ENCODE peak calls at places on chromosome 21, in four cellular contexts. G is astrocyte, L is IMR-90, R is OCI-LY7. T is an unnamed sample.

GRCh38 chr21:43903451-43904091 is 38.5 kb downstream of the AGPAT3 start:
- DNase-seq in G (no peak), L (no peak), R (no peak), T (no peak)

GRCh38 chr21:38929137-38929536 is 123.4 kb downstream of the ETS2 start:
- DNase-seq in G (no peak), L (no peak), R (no peak), T (no peak)

GRCh38 chr21:46212721-46213484 is 15.7 kb downstream of the LSS start:
- DNase-seq in G (no peak), L (no peak), R (no peak), T (no peak)

GRCh38 chr21:41016472-41016871 is 151.5 kb upstream of the BACE2 start:
- DNase-seq in G (no peak), L (no peak), R (no peak), T (no peak)

GRCh38 chr21:45329261-45330074 is 41.8 kb upstream of the POFUT2 start:
- DNase-seq in G (no peak), L (no peak), R (no peak), T (peak)

GRCh38 chr21:16891821-16892220 is 621.0 kb upstream of the CXADR start:
- DNase-seq in G (peak), L (peak), R (no peak), T (no peak)

GRCh38 chr21:39348355-39349210 is at the start of gene HMGN1:
- DNase-seq in G (peak), L (peak), R (peak), T (peak)

GRCh38 chr21:46368533-46369285 is 44.8 kb downstream of the PCNT start:
- DNase-seq in G (no peak), L (no peak), R (no peak), T (no peak)

GRCh38 chr21:38438476-38438893 is 59.8 kb downstream of the ERG start:
- DNase-seq in G (peak), L (peak), R (no peak), T (peak)

GRCh38 chr21:14678987-14679574 is 133.0 kb upstream of the SAMSN1 start:
- DNase-seq in G (no peak), L (no peak), R (no peak), T (no peak)

GRCh38 chr21:38440746-38441145 is 57.5 kb downstream of the ERG start:
- DNase-seq in G (peak), L (peak), R (no peak), T (peak)

GRCh38 chr21:29290245-29290644 is 8.5 kb upstream of the BACH1 start:
- DNase-seq in G (no peak), L (no peak), R (no peak), T (peak)

GRCh38 chr21:45539046-45539795 is 3.0 kb downstream of the SLC19A1 start:
- DNase-seq in G (no peak), L (no peak), R (no peak), T (no peak)

GRCh38 chr21:17387030-17387617 is 125.7 kb upstream of the CXADR start:
- DNase-seq in G (peak), L (peak), R (peak), T (peak)

GRCh38 chr21:28714795-28715464 is 277.7 kb downstream of the LTN1 start:
- DNase-seq in G (peak), L (peak), R (no peak), T (no peak)

GRCh38 chr21:27104749-27105439 is 138.0 kb upstream of the ADAMTS5 start:
- DNase-seq in G (no peak), L (peak), R (no peak), T (no peak)

GRCh38 chr21:45581322-45581712 is 39.1 kb upstream of the SLC19A1 start:
- DNase-seq in G (no peak), L (no peak), R (no peak), T (no peak)

GRCh38 chr21:38989745-38990423 is 184.2 kb downstream of the ETS2 start:
- DNase-seq in G (peak), L (peak), R (no peak), T (peak)

GRCh38 chr21:25790122-25790951 is 55.6 kb downstream of the GABPA start:
- DNase-seq in G (peak), L (peak), R (peak), T (peak)

GRCh38 chr21:32245971-32246370 is 32.9 kb downstream of the MIS18A start:
- DNase-seq in G (no peak), L (no peak), R (no peak), T (no peak)

GRCh38 chr21:32237021-32237420 is 41.8 kb downstream of the MIS18A start:
- DNase-seq in G (no peak), L (no peak), R (no peak), T (no peak)

GRCh38 chr21:32241434-32241785 is 37.4 kb downstream of the MIS18A start:
- DNase-seq in G (no peak), L (no peak), R (no peak), T (no peak)

GRCh38 chr21:32238063-32238462 is 40.8 kb downstream of the MIS18A start:
- DNase-seq in G (no peak), L (no peak), R (no peak), T (no peak)

DNA sequence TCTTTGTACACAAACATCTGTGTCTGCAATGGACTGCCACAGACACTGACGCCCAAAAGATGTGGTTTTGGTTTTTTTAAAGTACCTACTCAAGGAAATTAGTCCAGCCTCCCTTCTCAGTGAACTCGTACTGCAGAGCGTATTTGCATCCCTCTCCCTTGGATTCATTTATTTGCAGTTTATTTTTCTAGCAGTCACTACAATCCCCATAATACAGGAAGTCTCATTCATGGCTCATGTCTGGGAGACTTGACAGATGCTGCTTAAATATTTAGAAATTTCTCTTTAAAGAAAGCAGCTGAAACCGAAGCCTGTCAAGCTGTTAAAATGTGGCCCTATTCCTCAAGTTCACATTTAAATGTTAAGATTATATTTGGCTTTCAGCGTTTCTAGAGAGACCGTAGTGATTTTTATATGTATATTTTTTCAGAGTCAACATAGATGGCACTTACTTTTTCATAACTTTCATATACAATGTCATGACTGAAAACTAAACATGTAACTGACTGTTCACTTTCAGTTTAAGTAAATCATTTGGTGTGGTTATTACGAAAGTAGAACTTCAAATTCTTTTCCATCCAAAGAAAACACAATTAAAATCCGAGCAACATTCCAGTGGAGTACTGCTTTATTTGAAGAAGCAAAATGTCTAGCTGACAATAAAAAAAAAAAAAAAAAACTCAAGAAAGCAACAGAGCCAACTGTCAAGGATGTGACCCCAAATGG is 38.0 kb downstream of the MIS18A start:
- DNase-seq in G (no peak), L (peak), R (no peak), T (no peak)
- H3K4me3 ChIP-seq in G (no peak), L (no peak), R (no peak), T (no peak)

GRCh38 chr21:42222386-42222785 is 3.4 kb downstream of the ABCG1 start:
- DNase-seq in G (no peak), L (no peak), R (no peak), T (no peak)
- H2AFZ ChIP-seq in G (peak), L (no peak), R (no peak), T (no peak)

GRCh38 chr21:20207335-20207734 is 790.9 kb upstream of the NCAM2 start:
- DNase-seq in G (no peak), L (no peak), R (no peak), T (no peak)
- TF ChIP-seq CTCF in G (no peak), L (no peak), R (no peak), T (no peak)

GRCh38 chr21:37224861-37225260 is 42.3 kb downstream of the VPS26C start:
- DNase-seq in G (no peak), L (no peak), R (no peak), T (no peak)
- H3K4me3 ChIP-seq in G (no peak), L (no peak), R (no peak), T (no peak)

DNA sequence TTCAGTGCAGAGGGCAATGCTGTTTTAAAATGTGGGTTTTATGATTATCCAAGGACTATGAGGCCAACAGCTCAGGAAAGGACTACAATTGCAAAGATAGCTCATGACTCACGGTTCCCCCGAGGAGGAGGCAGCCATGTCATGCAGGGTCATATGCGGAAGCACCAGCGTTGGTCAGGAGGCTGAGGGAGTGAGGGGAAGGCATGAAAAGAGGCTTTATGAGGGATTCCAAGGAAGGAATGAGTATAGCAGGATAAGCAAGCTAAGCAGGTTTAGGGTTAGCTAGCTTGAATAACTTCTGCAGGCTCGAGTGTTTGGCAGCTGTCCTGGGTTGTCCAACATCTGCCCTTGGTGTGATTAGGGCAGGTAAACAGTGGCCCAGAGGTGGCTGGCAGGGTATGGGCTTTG is 495.1 kb downstream of the SETD4 start:
- DNase-seq in G (peak), L (peak), R (no peak), T (peak)
- H2AFZ ChIP-seq in G (no peak), L (peak), R (no peak), T (no peak)

GRCh38 chr21:42307106-42307505 is 8.1 kb downstream of the TFF3 start:
- DNase-seq in G (no peak), L (no peak), R (no peak), T (no peak)

GRCh38 chr21:42308161-42308913 is 6.9 kb downstream of the TFF3 start:
- DNase-seq in G (no peak), L (no peak), R (no peak), T (no peak)

GRCh38 chr21:42309753-42310213 is 5.4 kb downstream of the TFF3 start:
- DNase-seq in G (no peak), L (peak), R (peak), T (peak)

GRCh38 chr21:42310411-42311001 is 4.7 kb downstream of the TFF3 start:
- DNase-seq in G (no peak), L (no peak), R (no peak), T (no peak)

GRCh38 chr21:42308914-42309752 is 6.1 kb downstream of the TFF3 start:
- DNase-seq in G (no peak), L (no peak), R (no peak), T (no peak)
- TF ChIP-seq CTCF in G (no peak), L (no peak), R (no peak), T (peak)

GRCh38 chr21:33684923-33685560 is 42.7 kb downstream of the ITSN1 start:
- DNase-seq in G (peak), L (peak), R (no peak), T (no peak)
- H3K4me3 ChIP-seq in G (peak), L (no peak), R (no peak), T (no peak)

GRCh38 chr21:31343680-31344480 is at the start of gene TIAM1:
- DNase-seq in G (peak), L (peak), R (no peak), T (peak)

GRCh38 chr21:31348188-31348587 is 4.1 kb upstream of the TIAM1 start:
- DNase-seq in G (no peak), L (no peak), R (no peak), T (no peak)

GRCh38 chr21:31349208-31349607 is 5.1 kb upstream of the TIAM1 start:
- DNase-seq in G (no peak), L (no peak), R (no peak), T (no peak)

GRCh38 chr21:31346256-31346821 is 2.3 kb upstream of the TIAM1 start:
- DNase-seq in G (peak), L (no peak), R (no peak), T (no peak)

DNA sequence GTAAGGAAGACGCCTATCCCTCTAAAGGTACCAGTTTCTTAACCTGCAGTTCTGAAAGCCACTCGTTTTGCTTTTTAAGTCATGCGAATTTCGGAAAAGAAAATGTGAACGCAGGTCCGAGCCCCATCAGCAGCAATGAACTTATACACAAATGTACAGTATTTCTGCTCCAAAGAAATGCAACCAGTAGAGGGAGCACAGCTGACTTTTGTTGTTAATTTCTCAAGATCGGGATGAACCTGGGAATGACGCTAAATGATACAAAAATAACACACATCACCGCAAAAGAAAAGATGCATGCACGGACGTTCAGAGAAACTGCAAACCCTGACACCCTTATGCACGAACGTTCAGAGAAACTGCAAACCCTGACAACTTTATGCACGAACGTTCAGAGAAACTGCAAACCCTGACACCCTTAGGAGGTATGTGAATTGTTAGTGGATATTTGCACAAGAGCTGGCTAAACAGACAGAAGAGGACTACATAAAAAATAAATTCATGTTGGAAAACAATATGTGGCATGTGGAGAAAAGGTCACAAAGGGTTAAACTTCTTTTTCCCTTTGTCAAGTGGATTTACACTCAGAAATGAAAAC is 3.5 kb upstream of the TIAM1 start:
- DNase-seq in G (no peak), L (peak), R (peak), T (peak)
- H2AFZ ChIP-seq in G (no peak), L (no peak), R (no peak), T (no peak)

GRCh38 chr21:31509108-31510017 is 150.1 kb upstream of the SOD1 start:
- DNase-seq in G (peak), L (no peak), R (peak), T (peak)
- TF ChIP-seq CTCF in G (peak), L (no peak), R (peak), T (peak)

T was measured in hepatocyte.